ENCODE peak calls at places on chromosomes 2 and 18, in five cellular contexts. One of them, this sample, is unnamed.

GRCh38 chr2:27622921-27623384 is 5.9 kb downstream of the CCDC121 start:
- DNase-seq in natural killer cell treated with Interleukin-12 subunit alpha and Interleukin-12 subunit beta and Interleukin-15 and Interleukin-18, amount 100 ng/mL, for 72 hours: no peak
- DNase-seq in heart left ventricle: no peak
- DNase-seq in left colon: no peak
- DNase-seq in HTR-8/SVneo: peak; percentile 48
- DNase-seq in this sample: no peak

GRCh38 chr2:164110518-164110917 is 374.7 kb upstream of the FIGN start:
- DNase-seq in HTR-8/SVneo: no peak
- DNase-seq in natural killer cell treated with Interleukin-12 subunit alpha and Interleukin-12 subunit beta and Interleukin-15 and Interleukin-18, amount 100 ng/mL, for 72 hours: no peak
- DNase-seq in heart left ventricle: no peak
- DNase-seq in left colon: no peak
- DNase-seq in this sample: no peak

GRCh38 chr18:2935438-2936192 is 77.3 kb downstream of the LPIN2 start:
- DNase-seq in left colon: no peak
- DNase-seq in HTR-8/SVneo: no peak
- DNase-seq in natural killer cell treated with Interleukin-12 subunit alpha and Interleukin-12 subunit beta and Interleukin-15 and Interleukin-18, amount 100 ng/mL, for 72 hours: no peak
- DNase-seq in heart left ventricle: no peak
- DNase-seq in this sample: no peak

GRCh38 chr2:215917953-215918620 is 95.3 kb downstream of the MREG start:
- DNase-seq in heart left ventricle: no peak
- DNase-seq in natural killer cell treated with Interleukin-12 subunit alpha and Interleukin-12 subunit beta and Interleukin-15 and Interleukin-18, amount 100 ng/mL, for 72 hours: no peak
- DNase-seq in HTR-8/SVneo: no peak
- DNase-seq in left colon: no peak
- DNase-seq in this sample: no peak

GRCh38 chr2:132547089-132547687 is 122.8 kb downstream of the LYPD1 start:
- DNase-seq in natural killer cell treated with Interleukin-12 subunit alpha and Interleukin-12 subunit beta and Interleukin-15 and Interleukin-18, amount 100 ng/mL, for 72 hours: no peak
- DNase-seq in HTR-8/SVneo: peak; percentile 61
- DNase-seq in left colon: peak; percentile 81
- DNase-seq in heart left ventricle: peak; percentile 74
- DNase-seq in this sample: peak; percentile 88

GRCh38 chr2:101432411-101433181 is 42.3 kb downstream of the RFX8 start:
- DNase-seq in left colon: no peak
- DNase-seq in natural killer cell treated with Interleukin-12 subunit alpha and Interleukin-12 subunit beta and Interleukin-15 and Interleukin-18, amount 100 ng/mL, for 72 hours: no peak
- DNase-seq in heart left ventricle: no peak
- DNase-seq in HTR-8/SVneo: no peak
- DNase-seq in this sample: no peak

GRCh38 chr2:101832114-101832513 is 134.6 kb downstream of the MAP4K4 start:
- DNase-seq in heart left ventricle: no peak
- DNase-seq in natural killer cell treated with Interleukin-12 subunit alpha and Interleukin-12 subunit beta and Interleukin-15 and Interleukin-18, amount 100 ng/mL, for 72 hours: no peak
- DNase-seq in HTR-8/SVneo: no peak
- DNase-seq in left colon: no peak
- DNase-seq in this sample: no peak

GRCh38 chr2:240129731-240130392 is 6.2 kb downstream of the COPS9 start:
- DNase-seq in natural killer cell treated with Interleukin-12 subunit alpha and Interleukin-12 subunit beta and Interleukin-15 and Interleukin-18, amount 100 ng/mL, for 72 hours: no peak
- DNase-seq in left colon: no peak
- DNase-seq in HTR-8/SVneo: no peak
- DNase-seq in heart left ventricle: no peak
- DNase-seq in this sample: no peak

GRCh38 chr2:195051401-195051800 is 605.6 kb upstream of the SLC39A10 start:
- DNase-seq in natural killer cell treated with Interleukin-12 subunit alpha and Interleukin-12 subunit beta and Interleukin-15 and Interleukin-18, amount 100 ng/mL, for 72 hours: no peak
- DNase-seq in heart left ventricle: no peak
- DNase-seq in HTR-8/SVneo: no peak
- DNase-seq in left colon: no peak
- DNase-seq in this sample: no peak

This sample was measured in testis.